ENCODE peak calls at places on chromosomes 5 and 9, in nine cellular contexts. One of them, this sample, is unnamed.

GRCh38 chr5:72854419-72854818 is 38.0 kb downstream of the TNPO1 start:
- DNase-seq in SK-N-SH: no peak
- DNase-seq in colonic mucosa: no peak
- DNase-seq in H9: no peak
- DNase-seq in mesendoderm: no peak
- DNase-seq in neural progenitor cell: no peak
- DNase-seq in mesenchymal stem cell: no peak
- DNase-seq in neuronal stem cell: no peak
- DNase-seq in IMR-90: no peak
- DNase-seq in this sample: peak; percentile 45

GRCh38 chr5:102090770-102091169 is 205.3 kb downstream of the SLCO4C1 start:
- DNase-seq in mesenchymal stem cell: peak; percentile 35
- DNase-seq in colonic mucosa: peak; percentile 24
- DNase-seq in neural progenitor cell: peak; percentile 80
- DNase-seq in IMR-90: no peak
- DNase-seq in H9: no peak
- DNase-seq in mesendoderm: peak; percentile 72
- DNase-seq in neuronal stem cell: peak; percentile 41
- DNase-seq in SK-N-SH: peak; percentile 43
- DNase-seq in this sample: peak; percentile 0

GRCh38 chr5:89268460-89268859 is 385.5 kb upstream of the MEF2C start:
- DNase-seq in H9: no peak
- DNase-seq in colonic mucosa: no peak
- DNase-seq in mesenchymal stem cell: no peak
- DNase-seq in IMR-90: no peak
- DNase-seq in SK-N-SH: no peak
- DNase-seq in mesendoderm: no peak
- DNase-seq in neuronal stem cell: no peak
- DNase-seq in neural progenitor cell: no peak
- DNase-seq in this sample: no peak

GRCh38 chr5:125222597-125223240 is 476.3 kb upstream of the ZNF608 start:
- DNase-seq in IMR-90: no peak
- DNase-seq in mesendoderm: no peak
- DNase-seq in SK-N-SH: no peak
- DNase-seq in colonic mucosa: no peak
- DNase-seq in neural progenitor cell: no peak
- DNase-seq in mesenchymal stem cell: no peak
- DNase-seq in H9: no peak
- DNase-seq in neuronal stem cell: no peak
- DNase-seq in this sample: no peak

GRCh38 chr5:107555425-107556090 is 115.2 kb downstream of the EFNA5 start:
- DNase-seq in SK-N-SH: no peak
- DNase-seq in mesenchymal stem cell: no peak
- DNase-seq in H9: no peak
- DNase-seq in neuronal stem cell: no peak
- DNase-seq in IMR-90: peak; percentile 69
- DNase-seq in neural progenitor cell: no peak
- DNase-seq in mesendoderm: no peak
- DNase-seq in colonic mucosa: no peak
- DNase-seq in this sample: peak; percentile 27

GRCh38 chr5:96595300-96596090 is 66.7 kb upstream of the CAST start:
- DNase-seq in mesendoderm: peak; percentile 53
- DNase-seq in neuronal stem cell: no peak
- DNase-seq in SK-N-SH: no peak
- DNase-seq in mesenchymal stem cell: no peak
- DNase-seq in neural progenitor cell: no peak
- DNase-seq in H9: peak; percentile 45
- DNase-seq in IMR-90: no peak
- DNase-seq in colonic mucosa: peak; percentile 24
- DNase-seq in this sample: no peak

GRCh38 chr5:55600536-55601208 is 65.9 kb upstream of the PLPP1 start:
- DNase-seq in IMR-90: peak; percentile 60
- DNase-seq in neural progenitor cell: no peak
- DNase-seq in SK-N-SH: peak; percentile 43
- DNase-seq in colonic mucosa: peak; percentile 38
- DNase-seq in neuronal stem cell: no peak
- DNase-seq in mesenchymal stem cell: peak; percentile 76
- DNase-seq in H9: no peak
- DNase-seq in mesendoderm: peak; percentile 53
- DNase-seq in this sample: peak; percentile 86

GRCh38 chr9:4417578-4418325 is 72.5 kb upstream of the SLC1A1 start:
- DNase-seq in neuronal stem cell: peak; percentile 4
- DNase-seq in colonic mucosa: no peak
- DNase-seq in mesenchymal stem cell: peak; percentile 7
- DNase-seq in neural progenitor cell: no peak
- DNase-seq in SK-N-SH: no peak
- DNase-seq in H9: no peak
- DNase-seq in IMR-90: peak; percentile 2
- DNase-seq in mesendoderm: peak; percentile 80
- DNase-seq in this sample: peak; percentile 75

GRCh38 chr9:14080940-14081621 is 232.9 kb downstream of the NFIB start:
- DNase-seq in SK-N-SH: no peak
- DNase-seq in mesendoderm: no peak
- DNase-seq in colonic mucosa: no peak
- DNase-seq in IMR-90: peak; percentile 48
- DNase-seq in neuronal stem cell: no peak
- DNase-seq in neural progenitor cell: peak; percentile 39
- DNase-seq in mesenchymal stem cell: peak; percentile 16
- DNase-seq in H9: no peak
- DNase-seq in this sample: peak; percentile 9

GRCh38 chr5:6659941-6660684 is 26.9 kb downstream of the SRD5A1 start:
- DNase-seq in mesenchymal stem cell: no peak
- DNase-seq in mesendoderm: no peak
- DNase-seq in SK-N-SH: no peak
- DNase-seq in neural progenitor cell: no peak
- DNase-seq in IMR-90: no peak
- DNase-seq in H9: no peak
- DNase-seq in neuronal stem cell: no peak
- DNase-seq in colonic mucosa: no peak
- DNase-seq in this sample: no peak

GRCh38 chr9:34463098-34463900 is 4.7 kb downstream of the DNAI1 start:
- DNase-seq in neuronal stem cell: no peak
- DNase-seq in neural progenitor cell: no peak
- DNase-seq in colonic mucosa: no peak
- DNase-seq in IMR-90: peak; percentile 60
- DNase-seq in mesenchymal stem cell: peak; percentile 42
- DNase-seq in H9: no peak
- DNase-seq in SK-N-SH: peak; percentile 52
- DNase-seq in mesendoderm: no peak
- DNase-seq in this sample: peak; percentile 93

GRCh38 chr9:14277202-14277601 is 36.7 kb downstream of the NFIB start:
- DNase-seq in H9: no peak
- DNase-seq in SK-N-SH: no peak
- DNase-seq in mesendoderm: no peak
- DNase-seq in neural progenitor cell: no peak
- DNase-seq in colonic mucosa: no peak
- DNase-seq in mesenchymal stem cell: peak; percentile 59
- DNase-seq in neuronal stem cell: no peak
- DNase-seq in IMR-90: peak; percentile 75
- DNase-seq in this sample: peak; percentile 69

DNA sequence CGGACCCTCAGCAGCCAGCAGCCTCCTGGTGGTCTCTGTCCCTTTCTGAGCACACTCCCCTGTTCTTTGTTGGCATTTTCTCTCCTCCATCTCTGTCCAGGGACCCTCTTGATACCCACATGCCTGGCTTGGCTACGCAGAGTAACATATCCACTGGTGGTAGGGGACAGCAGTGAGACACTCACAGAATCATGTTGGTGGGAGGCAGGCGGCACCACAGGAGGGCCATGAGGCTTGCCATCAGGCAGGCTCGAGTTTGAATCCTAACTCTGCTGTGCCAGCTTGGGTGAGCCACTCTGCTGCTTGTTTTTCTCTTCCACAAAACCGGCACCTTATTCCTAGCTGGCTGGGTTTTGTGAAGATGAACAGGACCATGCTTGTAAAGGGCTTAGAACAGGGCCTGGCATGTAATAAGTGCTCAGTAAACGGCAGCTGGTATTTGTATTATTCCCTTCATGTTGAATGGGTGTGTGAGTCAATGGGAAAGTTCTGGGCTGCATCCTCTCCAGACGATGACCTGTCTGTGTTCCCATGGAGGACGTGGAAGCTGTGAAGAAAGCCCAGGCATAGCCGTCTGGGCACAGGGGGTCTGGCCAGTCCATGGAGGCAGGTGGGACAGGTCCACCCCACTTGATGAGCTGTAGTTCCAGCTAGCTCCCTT is 2.3 kb downstream of the COL27A1 start:
- DNase-seq in mesendoderm: no peak
- DNase-seq in SK-N-SH: no peak
- DNase-seq in neuronal stem cell: no peak
- DNase-seq in mesenchymal stem cell: peak; percentile 82
- DNase-seq in H9: no peak
- DNase-seq in IMR-90: peak; percentile 69
- DNase-seq in colonic mucosa: no peak
- DNase-seq in neural progenitor cell: no peak
- DNase-seq in this sample: peak; percentile 65
- H3K9ac ChIP-seq in mesendoderm: peak overlapping the region; percentile 87
- H3K9ac ChIP-seq in SK-N-SH: no peak overlapping the region
- H3K9ac ChIP-seq in neuronal stem cell: no peak overlapping the region
- H3K9ac ChIP-seq in mesenchymal stem cell: no peak overlapping the region
- H3K9ac ChIP-seq in H9: no peak overlapping the region
- H3K9ac ChIP-seq in IMR-90: no peak overlapping the region
- H3K9ac ChIP-seq in colonic mucosa: no peak overlapping the region
- H3K9ac ChIP-seq in neural progenitor cell: no peak overlapping the region
- H3K9ac ChIP-seq in this sample: no peak overlapping the region

GRCh38 chr9:92807031-92807756 is 42.6 kb upstream of the BICD2 start:
- DNase-seq in IMR-90: no peak
- DNase-seq in mesendoderm: no peak
- DNase-seq in mesenchymal stem cell: no peak
- DNase-seq in colonic mucosa: no peak
- DNase-seq in neural progenitor cell: peak; percentile 11
- DNase-seq in SK-N-SH: peak; percentile 44
- DNase-seq in H9: peak; percentile 41
- DNase-seq in neuronal stem cell: no peak
- DNase-seq in this sample: no peak

GRCh38 chr9:92804727-92805126 is 40.1 kb upstream of the BICD2 start:
- DNase-seq in colonic mucosa: no peak
- DNase-seq in H9: no peak
- DNase-seq in mesendoderm: peak; percentile 31
- DNase-seq in neuronal stem cell: no peak
- DNase-seq in SK-N-SH: no peak
- DNase-seq in IMR-90: no peak
- DNase-seq in mesenchymal stem cell: no peak
- DNase-seq in neural progenitor cell: no peak
- DNase-seq in this sample: no peak

GRCh38 chr9:92808726-92809451 is 44.3 kb upstream of the BICD2 start:
- DNase-seq in mesenchymal stem cell: peak; percentile 84
- DNase-seq in H9: peak; percentile 90
- DNase-seq in IMR-90: peak; percentile 73
- DNase-seq in SK-N-SH: peak; percentile 86
- DNase-seq in neuronal stem cell: peak; percentile 71
- DNase-seq in colonic mucosa: peak; percentile 42
- DNase-seq in mesendoderm: peak; percentile 88
- DNase-seq in neural progenitor cell: peak; percentile 92
- DNase-seq in this sample: peak; percentile 90

GRCh38 chr9:92807757-92808725 is 43.4 kb upstream of the BICD2 start:
- DNase-seq in neural progenitor cell: peak; percentile 36
- DNase-seq in colonic mucosa: no peak
- DNase-seq in mesendoderm: no peak
- DNase-seq in mesenchymal stem cell: no peak
- DNase-seq in H9: peak; percentile 51
- DNase-seq in IMR-90: no peak
- DNase-seq in neuronal stem cell: no peak
- DNase-seq in SK-N-SH: peak; percentile 47
- DNase-seq in this sample: peak; percentile 16
- H3K27me3 ChIP-seq in neural progenitor cell: peaks cover 100% of the 10 kb centered on the region
- H3K27me3 ChIP-seq in colonic mucosa: peaks cover 67% of the 10 kb centered on the region
- H3K27me3 ChIP-seq in mesendoderm: peaks cover 25% of the 10 kb centered on the region
- H3K27me3 ChIP-seq in mesenchymal stem cell: peaks cover 92% of the 10 kb centered on the region
- H3K27me3 ChIP-seq in H9: peaks cover 32% of the 10 kb centered on the region
- H3K27me3 ChIP-seq in IMR-90: peaks cover 67% of the 10 kb centered on the region
- H3K27me3 ChIP-seq in neuronal stem cell: peaks cover 29% of the 10 kb centered on the region
- H3K27me3 ChIP-seq in SK-N-SH: peaks cover 70% of the 10 kb centered on the region
- H3K27me3 ChIP-seq in this sample: peaks cover 87% of the 10 kb centered on the region

DNA sequence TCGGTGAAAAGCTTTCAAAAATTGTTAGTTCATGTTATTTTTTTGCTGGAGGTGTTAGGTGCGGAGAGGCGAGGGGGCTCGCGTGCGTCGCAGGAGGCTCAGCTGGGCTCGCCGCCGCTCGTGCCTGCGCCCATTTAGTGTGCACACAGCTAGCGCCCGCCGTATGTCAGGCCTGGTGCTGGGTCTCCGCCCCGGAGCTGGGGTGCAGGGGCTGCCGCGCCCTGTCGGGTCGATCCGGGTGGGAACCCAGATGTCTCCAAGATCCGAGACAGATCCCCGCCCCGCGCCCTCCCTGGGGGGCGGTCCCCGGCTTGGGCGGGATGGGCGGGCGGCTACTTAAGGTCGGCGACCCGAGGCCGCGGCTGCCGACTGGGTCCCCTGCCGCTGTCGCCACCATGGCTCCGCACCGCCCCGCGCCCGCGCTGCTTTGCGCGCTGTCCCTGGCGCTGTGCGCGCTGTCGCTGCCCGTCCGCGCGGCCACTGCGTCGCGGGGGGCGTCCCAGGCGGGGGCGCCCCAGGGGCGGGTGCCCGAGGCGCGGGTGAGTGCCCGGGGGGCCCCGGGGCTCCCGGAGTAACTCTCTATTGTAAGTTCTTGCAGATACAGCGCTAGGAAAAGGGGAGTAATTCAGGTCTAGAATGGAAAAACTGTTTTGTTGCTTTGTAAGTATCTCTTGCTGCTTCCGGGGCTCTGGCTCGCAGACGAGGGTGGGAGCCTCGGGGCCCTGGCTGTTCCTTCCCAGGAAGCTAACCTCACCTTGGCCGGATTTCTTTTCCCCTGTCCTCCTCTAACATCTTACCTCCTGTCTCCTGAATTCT is 31.7 kb downstream of the GSN start:
- DNase-seq in IMR-90: no peak
- DNase-seq in colonic mucosa: peak; percentile 73
- DNase-seq in SK-N-SH: peak; percentile 85
- DNase-seq in mesendoderm: no peak
- DNase-seq in mesenchymal stem cell: peak; percentile 46
- DNase-seq in H9: no peak
- DNase-seq in neural progenitor cell: peak; percentile 77
- DNase-seq in neuronal stem cell: no peak
- DNase-seq in this sample: peak; percentile 76
- H3K9ac ChIP-seq in IMR-90: peak overlapping the region; percentile 50
- H3K9ac ChIP-seq in colonic mucosa: peak overlapping the region; percentile 69
- H3K9ac ChIP-seq in SK-N-SH: peak overlapping the region; percentile 18
- H3K9ac ChIP-seq in mesendoderm: peak overlapping the region; percentile 58
- H3K9ac ChIP-seq in mesenchymal stem cell: peak overlapping the region; percentile 83
- H3K9ac ChIP-seq in H9: no peak overlapping the region
- H3K9ac ChIP-seq in neural progenitor cell: no peak overlapping the region
- H3K9ac ChIP-seq in neuronal stem cell: no peak overlapping the region
- H3K9ac ChIP-seq in this sample: peak overlapping the region; percentile 63

GRCh38 chr5:115086473-115086872 is 83.2 kb downstream of the TRIM36 start:
- DNase-seq in neuronal stem cell: no peak
- DNase-seq in SK-N-SH: no peak
- DNase-seq in neural progenitor cell: no peak
- DNase-seq in mesendoderm: no peak
- DNase-seq in IMR-90: no peak
- DNase-seq in colonic mucosa: no peak
- DNase-seq in mesenchymal stem cell: no peak
- DNase-seq in H9: no peak
- DNase-seq in this sample: no peak

DNA sequence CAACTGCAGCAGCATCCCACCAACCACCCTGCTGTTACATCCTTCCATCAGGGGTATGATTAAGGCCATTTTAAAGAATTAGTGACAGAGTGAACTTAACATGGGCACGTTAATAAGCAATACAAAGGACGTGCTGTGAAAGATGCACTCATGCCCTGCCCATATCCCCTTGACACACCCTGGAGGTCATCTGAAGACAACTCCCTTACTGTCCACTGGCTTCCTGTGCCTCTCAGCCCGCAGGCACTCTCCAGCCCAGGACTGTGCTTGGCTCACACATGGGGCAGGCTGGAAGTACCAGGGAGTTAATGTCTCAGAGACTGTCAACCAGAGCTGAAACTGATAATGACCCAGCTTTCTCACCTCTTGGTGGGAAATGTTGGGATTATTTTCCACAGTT is 81.8 kb downstream of the TRIM36 start:
- DNase-seq in neuronal stem cell: no peak
- DNase-seq in colonic mucosa: no peak
- DNase-seq in IMR-90: no peak
- DNase-seq in SK-N-SH: no peak
- DNase-seq in neural progenitor cell: no peak
- DNase-seq in mesenchymal stem cell: no peak
- DNase-seq in H9: no peak
- DNase-seq in mesendoderm: no peak
- DNase-seq in this sample: no peak
- H3K27me3 ChIP-seq in neuronal stem cell: no peaks in the 10 kb centered on the region
- H3K27me3 ChIP-seq in colonic mucosa: no peaks in the 10 kb centered on the region
- H3K27me3 ChIP-seq in IMR-90: peaks cover 1% of the 10 kb centered on the region
- H3K27me3 ChIP-seq in SK-N-SH: no peaks in the 10 kb centered on the region
- H3K27me3 ChIP-seq in neural progenitor cell: no peaks in the 10 kb centered on the region
- H3K27me3 ChIP-seq in mesenchymal stem cell: peaks cover 44% of the 10 kb centered on the region
- H3K27me3 ChIP-seq in H9: no peaks in the 10 kb centered on the region
- H3K27me3 ChIP-seq in mesendoderm: no peaks in the 10 kb centered on the region
- H3K27me3 ChIP-seq in this sample: peaks cover 18% of the 10 kb centered on the region

This sample was measured in GM23248.